ENCODE peak calls at places on chromosome 22, in four cellular contexts. H, S, G and Q are unnamed samples. For H3K4me1, the result is how much of the 10 kb centered on the place peaks cover.

GRCh38 chr22:30903876-30904460 is 64.6 kb downstream of the MORC2 start:
- DNase-seq in H (no peak), S (no peak), G (no peak), Q (no peak)

GRCh38 chr22:20433191-20433590 is 4.4 kb downstream of the SCARF2 start:
- DNase-seq in H (no peak), S (no peak), G (no peak), Q (peak)

GRCh38 chr22:36431977-36432376 is 44.2 kb upstream of the MYH9 start:
- DNase-seq in H (no peak), S (no peak), G (no peak), Q (no peak)

GRCh38 chr22:36659762-36660509 is 43.6 kb downstream of the CACNG2 start:
- DNase-seq in H (peak), S (peak), G (no peak), Q (peak)

GRCh38 chr22:17707526-17707925 is 66.7 kb downstream of the BID start:
- DNase-seq in H (peak), S (peak), G (no peak), Q (no peak)

GRCh38 chr22:19923914-19924513 is 17.6 kb upstream of the COMT start:
- DNase-seq in H (no peak), S (no peak), G (no peak), Q (peak)

GRCh38 chr22:26579331-26579886 is 10.5 kb downstream of the TPST2 start:
- DNase-seq in H (no peak), S (no peak), G (no peak), Q (no peak)

GRCh38 chr22:27627444-27627833 is 174.1 kb downstream of the MN1 start:
- DNase-seq in H (no peak), S (no peak), G (peak), Q (no peak)

GRCh38 chr22:22886546-22886945 is 1.1 kb upstream of the IGLL5 start:
- DNase-seq in H (no peak), S (peak), G (no peak), Q (no peak)

GRCh38 chr22:48143856-48144255 is 1381.4 kb downstream of the TBC1D22A start:
- DNase-seq in H (no peak), S (no peak), G (no peak), Q (no peak)

GRCh38 chr22:41092847-41093371 is 517 bp downstream of the EP300 start:
- DNase-seq in H (peak), S (peak), G (peak), Q (no peak)

GRCh38 chr22:37569009-37569920 is 9.0 kb downstream of the CDC42EP1 start:
- DNase-seq in H (no peak), S (peak), G (peak), Q (no peak)

GRCh38 chr22:17969732-17970131 is 54.6 kb downstream of the MICAL3 start:
- DNase-seq in H (peak), S (peak), G (no peak), Q (no peak)

GRCh38 chr22:23509571-23510302 is 70.4 kb downstream of the IGLL1 start:
- DNase-seq in H (no peak), S (peak), G (no peak), Q (peak)

GRCh38 chr22:17870408-17870807 is 96.1 kb upstream of the BID start:
- DNase-seq in H (no peak), S (no peak), G (no peak), Q (no peak)

GRCh38 chr22:20546541-20546950 is 39.1 kb downstream of the MED15 start:
- DNase-seq in H (no peak), S (no peak), G (no peak), Q (no peak)

GRCh38 chr22:17091851-17092250 is 7.1 kb downstream of the IL17RA start:
- DNase-seq in H (no peak), S (peak), G (peak), Q (no peak)

GRCh38 chr22:37334859-37335818 is 52.8 kb downstream of the CYTH4 start:
- DNase-seq in H (no peak), S (peak), G (peak), Q (no peak)

GRCh38 chr22:47836957-47837356 is 1074.5 kb downstream of the TBC1D22A start:
- DNase-seq in H (peak), S (peak), G (no peak), Q (no peak)

GRCh38 chr22:22692707-22693530 is 48.5 kb downstream of the GGTLC2 start:
- DNase-seq in H (no peak), S (peak), G (peak), Q (peak)

GRCh38 chr22:36332623-36333331 is 55.0 kb downstream of the MYH9 start:
- DNase-seq in H (peak), S (peak), G (no peak), Q (no peak)

GRCh38 chr22:23386822-23387580 is 193.1 kb downstream of the IGLL1 start:
- DNase-seq in H (no peak), S (peak), G (no peak), Q (peak)

GRCh38 chr22:47013861-47014635 is 251.6 kb downstream of the TBC1D22A start:
- DNase-seq in H (no peak), S (peak), G (no peak), Q (peak)

GRCh38 chr22:30238661-30239420 is 7.7 kb downstream of the LIF start:
- DNase-seq in H (no peak), S (peak), G (peak), Q (peak)

GRCh38 chr22:31635638-31636306 is 26.2 kb downstream of the PISD start:
- DNase-seq in H (no peak), S (peak), G (no peak), Q (no peak)

GRCh38 chr22:31625661-31626426 is 36.2 kb downstream of the PISD start:
- DNase-seq in H (no peak), S (peak), G (peak), Q (no peak)

GRCh38 chr22:36641902-36642640 is 61.5 kb downstream of the CACNG2 start:
- DNase-seq in H (no peak), S (no peak), G (no peak), Q (no peak)

GRCh38 chr22:22156716-22157499 is 87.7 kb upstream of the VPREB1 start:
- DNase-seq in H (peak), S (peak), G (peak), Q (no peak)

GRCh38 chr22:18950141-18950540 is 14.0 kb upstream of the PRODH start:
- DNase-seq in H (no peak), S (no peak), G (no peak), Q (no peak)

GRCh38 chr22:25048659-25049657 is 96.4 kb downstream of the KIAA1671 start:
- DNase-seq in H (peak), S (peak), G (peak), Q (peak)

GRCh38 chr22:22892096-22893052 is 4.8 kb downstream of the IGLL5 start:
- DNase-seq in H (no peak), S (peak), G (no peak), Q (no peak)

GRCh38 chr22:26842103-26842502 is 184.7 kb downstream of the MIAT start:
- DNase-seq in H (no peak), S (no peak), G (no peak), Q (no peak)

GRCh38 chr22:42958937-42959336 is 56.0 kb downstream of the PACSIN2 start:
- DNase-seq in H (no peak), S (no peak), G (no peak), Q (no peak)
- H3K4me1 ChIP-seq in H (under half), S (under half), G (half or more), Q (under half)

DNA sequence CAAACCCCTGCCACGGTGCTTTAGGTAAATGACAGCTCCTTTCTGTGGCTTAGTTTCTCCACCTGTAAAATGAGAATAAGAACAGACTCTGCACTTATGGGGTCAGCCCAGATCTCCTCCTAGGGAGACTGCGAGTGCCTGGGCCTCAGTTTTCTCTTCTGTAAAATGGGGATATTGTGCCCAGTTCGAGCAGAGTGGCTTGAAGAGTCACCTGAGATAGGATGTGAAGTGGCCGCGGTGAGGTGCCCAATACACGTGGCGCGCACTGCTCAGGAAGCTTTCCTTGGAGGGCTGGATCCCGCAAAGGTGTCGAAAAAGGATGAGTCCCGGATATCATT is 467 bp upstream of the EMID1 start:
- DNase-seq in H (no peak), S (no peak), G (peak), Q (no peak)
- H3K4me3 ChIP-seq in H (peak), S (peak), G (peak), Q (peak)

GRCh38 chr22:33049125-33049729 is 9.0 kb downstream of the SYN3 start:
- DNase-seq in H (peak), S (peak), G (peak), Q (peak)

GRCh38 chr22:33051960-33052839 is 6.0 kb downstream of the SYN3 start:
- DNase-seq in H (no peak), S (no peak), G (peak), Q (no peak)

GRCh38 chr22:33047744-33048143 is 10.4 kb downstream of the SYN3 start:
- DNase-seq in H (no peak), S (no peak), G (no peak), Q (no peak)

GRCh38 chr22:33053323-33053722 is 4.9 kb downstream of the SYN3 start:
- DNase-seq in H (no peak), S (no peak), G (no peak), Q (no peak)

GRCh38 chr22:33050614-33051230 is 7.5 kb downstream of the SYN3 start:
- DNase-seq in H (no peak), S (no peak), G (peak), Q (no peak)
- H3K27ac ChIP-seq in H (no peak), S (no peak), G (peak), Q (no peak)

GRCh38 chr22:39457047-39457545 is 284 bp downstream of the MGAT3 start:
- DNase-seq in H (no peak), S (peak), G (no peak), Q (no peak)

GRCh38 chr22:39453765-39454378 is 2.9 kb upstream of the MGAT3 start:
- DNase-seq in H (no peak), S (no peak), G (peak), Q (no peak)

GRCh38 chr22:39456262-39457046 is at the start of gene MGAT3:
- DNase-seq in H (no peak), S (no peak), G (no peak), Q (peak)

GRCh38 chr22:39452740-39453040 is 4.1 kb upstream of the MGAT3 start:
- DNase-seq in H (no peak), S (no peak), G (no peak), Q (no peak)

DNA sequence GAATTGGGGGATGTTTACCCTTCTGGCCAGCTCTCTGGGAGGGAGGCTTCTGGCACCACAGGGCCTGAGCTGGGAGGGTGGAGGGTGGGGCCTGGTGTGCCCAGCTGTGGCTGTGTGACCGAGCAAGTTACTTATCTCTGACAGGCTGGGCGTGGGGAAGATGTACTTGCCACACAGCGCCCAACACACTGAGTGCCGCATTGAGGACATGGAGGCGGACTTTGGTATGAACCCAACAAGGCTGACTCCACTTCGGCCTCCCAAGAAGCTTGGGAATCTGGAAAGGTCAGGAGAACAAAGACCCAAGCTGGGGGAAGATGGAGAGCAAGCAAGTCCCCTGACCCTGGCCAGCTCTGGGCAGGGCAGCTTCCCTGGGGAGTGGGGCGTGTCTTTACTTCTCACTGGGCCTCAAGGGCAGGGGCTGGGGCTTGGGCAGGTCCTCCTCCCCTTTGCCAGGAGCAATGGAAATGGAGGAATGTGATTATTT is 2.4 kb upstream of the MGAT3 start:
- DNase-seq in H (peak), S (no peak), G (no peak), Q (peak)
- H3K4me1 ChIP-seq in H (under half), S (under half), G (under half), Q (under half)

DNA sequence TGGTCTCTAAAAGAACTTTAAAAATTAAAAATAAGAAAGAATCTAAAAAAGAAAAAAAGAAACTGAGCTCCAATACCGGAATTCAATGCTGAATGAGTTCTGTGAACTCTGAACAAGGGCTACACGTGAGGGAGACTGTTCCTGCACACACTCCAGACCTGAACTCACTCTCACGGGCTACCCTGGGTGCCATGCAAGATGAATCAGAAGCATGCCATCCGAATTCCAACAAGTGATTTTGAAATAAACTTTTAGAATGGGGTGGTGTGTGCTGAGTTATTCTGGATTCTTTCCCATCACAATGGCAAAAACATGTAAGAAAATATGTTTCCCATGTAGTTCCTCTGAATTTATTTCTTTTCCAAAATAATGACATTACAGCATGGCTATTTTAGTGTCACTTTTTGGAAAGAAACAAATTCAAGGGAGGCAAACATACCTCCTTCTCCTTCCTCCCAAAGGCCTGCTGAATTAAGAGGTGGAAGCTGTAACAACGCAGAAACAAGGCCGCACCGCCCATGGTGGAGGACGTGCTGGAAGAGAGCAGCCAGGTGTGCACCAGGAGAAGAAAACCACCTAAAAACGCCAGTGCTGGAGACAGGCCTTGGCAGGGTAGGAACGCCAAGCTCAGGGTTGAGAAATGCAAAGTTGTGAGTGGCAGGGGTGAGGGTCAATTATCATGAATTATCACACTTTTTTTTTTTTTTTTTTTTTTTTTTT is 63.2 kb upstream of the ARFGAP3 start:
- DNase-seq in H (peak), S (peak), G (no peak), Q (no peak)
- H3K4me3 ChIP-seq in H (no peak), S (no peak), G (no peak), Q (no peak)

GRCh38 chr22:45774016-45774670 is 102.5 kb downstream of the ATXN10 start:
- DNase-seq in H (no peak), S (no peak), G (no peak), Q (no peak)

GRCh38 chr22:45776313-45776585 is 104.6 kb downstream of the ATXN10 start:
- DNase-seq in H (no peak), S (no peak), G (no peak), Q (no peak)

GRCh38 chr22:45775569-45776312 is 104.1 kb downstream of the ATXN10 start:
- DNase-seq in H (no peak), S (no peak), G (no peak), Q (no peak)

GRCh38 chr22:45777046-45777851 is 105.6 kb downstream of the ATXN10 start:
- DNase-seq in H (peak), S (no peak), G (no peak), Q (no peak)

DNA sequence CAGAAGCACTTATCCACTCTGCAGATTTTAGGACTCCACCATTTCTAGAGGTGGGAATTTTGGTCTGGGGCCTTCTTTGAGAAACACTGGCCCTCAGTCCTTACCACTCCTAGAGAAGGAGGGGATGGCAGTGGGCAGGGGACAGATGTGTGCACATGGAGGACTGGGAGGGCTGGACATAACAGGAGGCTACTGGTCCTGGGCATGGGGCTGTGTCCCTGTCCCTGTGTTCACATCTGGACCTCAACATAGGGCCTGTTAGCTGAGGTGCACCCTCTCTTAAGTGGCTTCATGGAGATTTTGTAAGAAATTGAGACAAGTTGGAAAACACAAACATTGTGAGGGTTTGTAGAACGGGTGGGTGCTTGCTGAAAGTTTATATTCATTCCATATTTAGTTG is 103.4 kb downstream of the ATXN10 start:
- DNase-seq in H (no peak), S (no peak), G (no peak), Q (no peak)
- H3K27ac ChIP-seq in H (no peak), S (no peak), G (no peak), Q (no peak)

GRCh38 chr22:35065183-35065582 is 775 bp upstream of the ISX start:
- DNase-seq in H (no peak), S (no peak), G (no peak), Q (no peak)
- H3K4me1 ChIP-seq in H (under half), S (under half), G (under half), Q (under half)

GRCh38 chr22:38756631-38757463 is 1.0 kb upstream of the SUN2 start:
- DNase-seq in H (no peak), S (no peak), G (no peak), Q (peak)

GRCh38 chr22:38759005-38759404 is 3.2 kb upstream of the SUN2 start:
- DNase-seq in H (no peak), S (peak), G (no peak), Q (no peak)

GRCh38 chr22:38758276-38758945 is 2.6 kb upstream of the SUN2 start:
- DNase-seq in H (no peak), S (peak), G (no peak), Q (peak)

GRCh38 chr22:38755911-38756532 is at the start of gene SUN2:
- DNase-seq in H (peak), S (peak), G (peak), Q (peak)

GRCh38 chr22:38757464-38757757 is 1.6 kb upstream of the SUN2 start:
- DNase-seq in H (no peak), S (no peak), G (no peak), Q (peak)
- H3K4me3 ChIP-seq in H (no peak), S (no peak), G (no peak), Q (no peak)

GRCh38 chr22:45459235-45459634 is 43.4 kb upstream of the FBLN1 start:
- DNase-seq in H (no peak), S (no peak), G (no peak), Q (no peak)
- H3K27ac ChIP-seq in H (no peak), S (no peak), G (no peak), Q (no peak)

GRCh38 chr22:49824185-49824925 is 3.3 kb downstream of the BRD1 start:
- DNase-seq in H (no peak), S (peak), G (no peak), Q (no peak)
- H3K4me1 ChIP-seq in H (under half), S (under half), G (under half), Q (under half)